ENCODE peak calls at places on chromosomes 16 and 17, in five cellular contexts. V is ovary; B is CD8-positive, alpha-beta T cell; A is GM10248; D is left lung. E is an unnamed sample.

GRCh38 chr16:61074324-61074723 is 961.9 kb downstream of the CDH8 start:
- DNase-seq in D (no peak), B (no peak), V (no peak), A (no peak), E (no peak)

GRCh38 chr17:76003915-76004314 is 3.3 kb downstream of the CDK3 start:
- DNase-seq in V (peak; percentile 70), D (no peak), B (no peak), A (no peak), E (no peak)

GRCh38 chr17:71180801-71181385 is 939.9 kb upstream of the SOX9 start:
- DNase-seq in B (no peak), V (no peak), A (no peak), D (no peak), E (no peak)

GRCh38 chr16:86997058-86997457 is 320.1 kb downstream of the C16orf95 start:
- DNase-seq in V (no peak), B (no peak), A (no peak), D (no peak), E (no peak)

GRCh38 chr17:75909812-75910274 is 5.2 kb upstream of the MRPL38 start:
- DNase-seq in A (no peak), V (peak; percentile 78), B (no peak), D (peak; percentile 80), E (no peak)

GRCh38 chr16:48206594-48207242 is 37.4 kb upstream of the LONP2 start:
- DNase-seq in V (no peak), A (no peak), D (no peak), B (no peak), E (no peak)

GRCh38 chr17:38844261-38844757 is 9.2 kb downstream of the RPL23 start:
- DNase-seq in D (no peak), V (no peak), B (no peak), A (no peak), E (no peak)

GRCh38 chr16:81818514-81819304 is 39.6 kb downstream of the PLCG2 start:
- DNase-seq in A (no peak), D (no peak), B (no peak), V (no peak), E (no peak)

GRCh38 chr17:72590382-72590781 is 469.6 kb downstream of the SOX9 start:
- DNase-seq in A (no peak), B (no peak), V (no peak), D (no peak), E (no peak)

GRCh38 chr17:7552621-7553051 is 3.8 kb downstream of the TNFSF12 start:
- DNase-seq in D (no peak), V (no peak), A (peak; percentile 73), B (no peak), E (no peak)

GRCh38 chr17:15436399-15437369 is 30.7 kb downstream of the CDRT4 start:
- DNase-seq in B (peak; percentile 16), V (peak; percentile 77), D (no peak), A (no peak), E (no peak)

GRCh38 chr17:45022655-45023339 is 28.6 kb downstream of the DCAKD start:
- DNase-seq in D (no peak), B (no peak), A (no peak), V (no peak), E (no peak)

GRCh38 chr17:72143245-72143644 is 22.4 kb downstream of the SOX9 start:
- DNase-seq in B (no peak), V (no peak), D (no peak), A (no peak), E (no peak)

DNA sequence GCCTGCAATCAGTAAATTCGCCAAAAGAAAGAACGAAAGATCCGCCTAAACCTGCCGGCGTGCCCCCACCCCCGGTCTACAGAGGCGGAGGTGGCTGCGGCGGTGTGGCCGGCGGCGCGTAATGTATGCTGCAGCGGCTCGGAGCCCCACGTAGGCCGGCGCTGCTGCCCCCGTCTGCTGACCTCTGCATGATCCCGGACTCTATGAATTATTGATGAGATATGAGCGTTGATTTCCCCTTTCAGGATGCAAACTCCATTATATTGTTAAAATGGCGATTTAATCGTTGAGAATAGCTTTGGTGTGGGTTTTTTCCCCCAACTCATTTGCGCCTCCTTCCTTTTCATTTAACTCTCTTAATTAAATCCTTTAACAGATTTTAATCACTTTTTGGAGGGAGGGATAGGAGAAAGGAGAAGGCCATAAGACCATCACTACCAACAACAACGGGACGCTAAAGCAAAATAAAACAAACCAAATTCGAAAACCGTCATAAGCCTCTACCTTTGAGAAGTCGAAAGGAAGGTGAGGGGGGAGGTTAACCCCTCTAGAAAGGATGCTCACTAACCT is 3.6 kb downstream of the HOXB3 start:
- DNase-seq in V (no peak), B (peak; percentile 44), D (no peak), A (peak; percentile 74), E (peak; percentile 56)
- TF ChIP-seq CTCF in V (no peak), B (no peak), D (no peak), A (no peak), E (no peak)

DNA sequence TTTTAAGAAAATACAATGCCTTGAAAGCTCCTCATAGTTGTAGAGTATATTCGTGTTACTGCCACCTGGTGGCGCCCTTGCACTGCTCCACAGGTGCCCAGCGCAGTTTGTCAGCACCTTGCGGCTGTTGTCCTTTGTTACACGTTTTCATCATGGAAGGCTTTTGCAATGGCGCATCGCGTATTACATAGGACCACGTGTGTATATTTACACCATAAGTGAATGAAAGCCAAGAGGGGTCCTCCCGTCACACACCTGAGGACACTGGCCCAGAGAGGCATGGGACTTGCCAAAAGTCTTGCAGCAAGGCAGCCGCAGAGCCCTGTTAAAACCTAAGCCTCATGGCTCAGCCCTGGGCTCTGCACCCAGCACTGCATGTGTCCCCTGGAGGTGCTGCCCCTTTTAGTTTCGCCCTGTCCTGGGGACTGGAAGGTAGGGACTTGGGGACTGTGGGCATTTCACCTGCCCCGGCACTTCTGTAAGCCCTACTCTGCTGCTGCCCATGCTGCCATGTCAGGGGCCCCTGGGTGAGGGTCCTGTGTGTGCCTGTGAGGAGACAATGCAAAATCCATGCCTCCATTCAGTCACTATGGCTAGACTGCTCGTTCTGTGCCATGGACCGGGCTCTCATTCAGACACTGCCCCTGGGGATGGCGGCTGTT is 24.3 kb downstream of the POLR3E start:
- DNase-seq in A (peak; percentile 79), D (peak; percentile 85), V (peak; percentile 82), B (peak; percentile 66), E (peak; percentile 49)
- TF ChIP-seq CTCF in A (peak; percentile 75), D (peak; percentile 77), V (peak; percentile 86), B (peak; percentile 92), E (peak; percentile 90)

GRCh38 chr17:81348097-81349055 is 46.9 kb upstream of the BAHCC1 start:
- DNase-seq in D (no peak), B (no peak), V (no peak), A (no peak), E (no peak)
- TF ChIP-seq CTCF in D (no peak), B (no peak), V (no peak), A (no peak), E (no peak)

DNA sequence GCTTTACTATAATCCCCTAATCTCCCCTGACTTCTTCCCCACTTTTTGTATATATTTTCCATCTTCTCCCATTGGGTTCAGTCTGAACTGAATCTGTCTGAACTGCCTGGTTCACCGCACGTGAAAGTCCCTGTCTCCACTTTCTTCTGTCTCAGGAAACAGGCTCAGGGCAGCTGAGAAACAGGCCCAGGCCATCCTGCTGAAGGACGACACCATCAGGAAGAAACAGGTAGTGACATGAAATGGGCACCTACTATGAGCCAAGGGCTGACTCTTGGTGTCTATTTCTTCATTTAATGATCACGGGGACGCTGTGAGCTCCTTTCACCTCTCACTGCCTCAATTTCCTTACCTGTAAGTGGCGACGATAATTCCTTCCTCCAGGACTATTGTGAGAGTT is 90.5 kb upstream of the HSBP1 start:
- DNase-seq in B (no peak), A (no peak), D (no peak), V (no peak), E (no peak)
- TF ChIP-seq CTCF in B (no peak), A (no peak), D (no peak), V (no peak), E (no peak)

E was measured in natural killer cell.